ENCODE peak calls at places on chromosome 7, in four cellular contexts. L is tibial artery, X is suprapubic skin, N is NCI-H1417. Z is an unnamed sample.

GRCh38 chr7:76358053-76358477 is 726 bp downstream of the YWHAG start:
- DNase-seq in N (peak; percentile 84), X (peak; percentile 88), L (peak; percentile 86), Z (no peak)

GRCh38 chr7:139741813-139742344 is 35.9 kb downstream of the HIPK2 start:
- DNase-seq in N (no peak), L (no peak), X (no peak), Z (no peak)

GRCh38 chr7:158832994-158833393 is 3.7 kb upstream of the ESYT2 start:
- DNase-seq in N (no peak), L (no peak), X (no peak), Z (no peak)

GRCh38 chr7:133775201-133775600 is 351.9 kb upstream of the LRGUK start:
- DNase-seq in L (no peak), X (no peak), N (peak; percentile 59), Z (no peak)

GRCh38 chr7:5553298-5553877 is 129.8 kb upstream of the TNRC18 start:
- DNase-seq in L (no peak), N (no peak), X (no peak), Z (no peak)

GRCh38 chr7:4525884-4526283 is 156.2 kb upstream of the FOXK1 start:
- DNase-seq in N (no peak), L (no peak), X (no peak), Z (no peak)

GRCh38 chr7:2551418-2551817 is 3.9 kb downstream of the BRAT1 start:
- DNase-seq in N (no peak), X (no peak), L (no peak), Z (no peak)

GRCh38 chr7:123823898-123824753 is 20.8 kb upstream of the HYAL4 start:
- DNase-seq in N (no peak), L (no peak), X (no peak), Z (no peak)

GRCh38 chr7:18345641-18346234 is 149.8 kb upstream of the HDAC9 start:
- DNase-seq in X (no peak), L (no peak), N (peak; percentile 86), Z (no peak)

GRCh38 chr7:2754086-2754485 is 66.1 kb downstream of the AMZ1 start:
- DNase-seq in L (no peak), N (no peak), X (no peak), Z (no peak)

GRCh38 chr7:1386623-1387220 is 72.5 kb downstream of the MICALL2 start:
- DNase-seq in N (peak; percentile 92), L (no peak), X (no peak), Z (no peak)

GRCh38 chr7:52447781-52448180 is 587.7 kb upstream of the POM121L12 start:
- DNase-seq in N (no peak), L (no peak), X (no peak), Z (no peak)

Z was measured in mesenteric fat pad.